ENCODE peak calls at places on chromosome 22, in seven cellular contexts. Z, Q, W, X, M, C and T are unnamed samples. For H3K4me1, the result is how much of the 10 kb centered on the place peaks cover.

GRCh38 chr22:24525416-24526037 is 29.4 kb downstream of the GUCD1 start:
- DNase-seq in X (peak), W (peak), Q (peak), Z (peak), C (peak), M (peak), T (peak)

GRCh38 chr22:24134090-24134846 is 47.0 kb upstream of the SUSD2 start:
- DNase-seq in Z (peak), Q (no peak), M (no peak), X (no peak), W (no peak), C (no peak), T (no peak)

GRCh38 chr22:19610518-19611253 is 86.5 kb upstream of the CLDN5 start:
- DNase-seq in W (no peak), C (no peak), Z (no peak), M (no peak), Q (no peak), X (no peak), T (no peak)

GRCh38 chr22:21641417-21641794 is 696 bp upstream of the SDF2L1 start:
- DNase-seq in Q (peak), X (peak), Z (peak), W (no peak), M (peak), C (no peak), T (no peak)

GRCh38 chr22:36934940-36935610 is 21.6 kb downstream of the CSF2RB start:
- DNase-seq in X (no peak), C (no peak), M (no peak), Q (no peak), W (no peak), Z (no peak), T (no peak)

GRCh38 chr22:44067901-44068300 is 43.8 kb downstream of the PARVB start:
- DNase-seq in Z (no peak), C (no peak), M (no peak), W (no peak), X (no peak), Q (no peak), T (no peak)

GRCh38 chr22:19825016-19825339 is 29.7 kb downstream of the GNB1L start:
- DNase-seq in W (no peak), M (no peak), X (no peak), C (no peak), Q (peak), Z (no peak), T (no peak)

GRCh38 chr22:30325724-30326703 is 727 bp downstream of the TBC1D10A start:
- DNase-seq in C (no peak), W (no peak), Q (peak), X (no peak), M (no peak), Z (peak), T (peak)

GRCh38 chr22:40898850-40899357 is 37.0 kb upstream of the DNAJB7 start:
- DNase-seq in M (peak), X (peak), Z (no peak), Q (no peak), W (peak), C (no peak), T (no peak)

DNA sequence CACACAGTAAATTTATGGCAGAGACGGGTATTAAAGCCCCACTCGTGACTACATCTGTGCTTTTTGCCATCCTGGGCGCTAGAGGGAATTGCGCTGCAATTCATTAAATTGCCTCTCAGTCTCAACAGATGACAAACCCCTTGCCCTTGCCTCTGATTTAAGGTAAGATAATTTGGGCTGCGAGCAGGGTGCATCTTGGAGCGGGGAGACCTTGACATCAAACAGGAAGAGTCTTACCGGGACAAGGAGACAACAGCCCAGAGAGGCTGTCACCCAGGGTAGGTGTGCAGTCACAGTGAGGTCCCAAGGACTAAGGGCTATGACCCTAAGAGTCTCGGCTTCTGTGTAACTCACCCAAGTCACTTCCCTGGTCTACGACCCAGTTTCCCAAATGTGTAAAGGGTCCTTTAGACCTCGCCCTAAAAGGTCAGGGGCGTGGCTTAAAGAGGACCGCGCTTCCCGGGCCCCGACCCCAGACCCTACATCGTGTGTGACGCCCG is 427 bp upstream of the TOM1 start:
- DNase-seq in X (no peak), Q (no peak), W (no peak), C (no peak), Z (no peak), M (no peak), T (no peak)
- TF ChIP-seq POLR2A in X (no peak), Q (no peak), W (no peak), C (no peak), Z (no peak), M (no peak), T (no peak)

DNA sequence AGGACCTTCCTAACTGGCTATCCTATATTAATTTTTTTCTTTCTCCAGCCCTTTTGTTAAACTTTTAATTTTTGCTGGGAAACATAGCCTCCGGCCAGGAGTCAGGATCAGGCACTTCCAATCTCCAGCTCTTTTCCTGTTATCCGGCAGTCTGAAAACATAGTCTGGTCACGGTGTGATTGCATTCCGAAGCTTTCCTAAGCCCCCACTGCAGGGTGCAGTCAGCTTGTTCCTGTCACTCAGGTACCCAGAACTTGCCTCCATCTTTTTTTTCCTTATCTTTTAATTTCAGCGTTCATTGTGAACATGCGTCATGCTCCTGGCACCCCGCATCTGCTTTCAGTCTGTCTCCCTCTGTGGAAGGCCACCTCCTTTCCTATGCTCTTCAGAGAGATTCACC is 59.4 kb downstream of the GRK3 start:
- DNase-seq in Q (no peak), M (no peak), Z (no peak), X (no peak), C (no peak), W (no peak), T (no peak)
- H3K27ac ChIP-seq in Q (no peak), M (no peak), Z (no peak), X (no peak), C (no peak), W (no peak), T (no peak)

DNA sequence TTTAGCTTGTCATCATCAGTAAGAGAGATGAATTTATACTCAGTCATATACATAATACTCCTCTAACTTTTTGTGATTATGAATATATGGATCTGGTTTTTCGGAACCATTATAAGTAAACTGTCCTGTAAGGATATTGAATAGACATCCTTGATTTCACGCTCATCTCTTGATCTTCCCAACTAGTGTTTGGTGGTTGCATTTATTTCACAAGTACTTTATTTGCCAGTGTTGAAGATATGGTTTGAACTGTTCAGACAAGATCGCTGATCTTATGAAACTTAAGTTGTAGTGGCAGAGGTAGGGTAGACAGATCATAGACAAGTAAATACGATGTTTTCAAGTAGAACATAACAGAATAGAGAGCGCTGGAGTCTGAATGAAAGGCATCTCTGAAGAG is 3.0 kb downstream of the FBXO7 start:
- DNase-seq in Z (no peak), W (no peak), X (no peak), Q (no peak), C (no peak), M (no peak), T (no peak)
- H3K4me1 ChIP-seq in Z (under half), W (under half), X (half or more), Q (under half), C (under half), M (under half), T (under half)

DNA sequence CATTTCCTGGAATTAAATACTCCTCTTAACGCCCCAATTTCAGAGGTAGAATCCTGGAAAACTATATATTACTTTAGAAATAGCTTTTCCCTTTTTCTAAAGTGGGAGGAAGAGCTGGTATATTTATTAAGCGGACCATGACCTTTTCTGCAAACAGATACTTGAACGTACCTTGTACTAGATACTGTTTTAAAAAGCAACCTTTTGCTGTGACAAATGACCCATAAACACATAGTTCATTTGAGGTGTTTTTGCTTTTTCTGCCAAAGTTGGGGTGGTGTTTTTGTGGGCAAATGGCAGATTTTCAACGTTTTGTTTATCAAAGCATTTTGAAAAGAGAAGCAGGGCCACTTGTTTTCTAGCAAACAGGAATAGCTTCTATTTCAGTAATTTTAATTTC is 2.2 kb downstream of the FBXO7 start:
- DNase-seq in W (no peak), X (no peak), M (no peak), Z (no peak), C (no peak), Q (no peak), T (no peak)
- TF ChIP-seq POLR2A in W (no peak), X (no peak), M (no peak), Z (no peak), C (no peak), Q (no peak), T (no peak)

GRCh38 chr22:49728566-49729271 is 99.0 kb downstream of the BRD1 start:
- DNase-seq in Z (no peak), X (no peak), C (no peak), Q (no peak), M (no peak), W (no peak), T (no peak)

GRCh38 chr22:49733631-49734030 is 94.0 kb downstream of the BRD1 start:
- DNase-seq in W (no peak), Z (no peak), M (no peak), C (no peak), Q (no peak), X (no peak), T (no peak)

GRCh38 chr22:49727881-49728563 is 99.7 kb downstream of the BRD1 start:
- DNase-seq in X (no peak), M (no peak), Q (no peak), W (no peak), Z (no peak), C (no peak), T (no peak)

GRCh38 chr22:49727191-49727880 is 100.3 kb downstream of the BRD1 start:
- DNase-seq in Z (no peak), W (no peak), Q (no peak), M (no peak), X (no peak), C (no peak), T (no peak)

GRCh38 chr22:49730656-49731055 is 97.0 kb downstream of the BRD1 start:
- DNase-seq in X (no peak), M (no peak), C (no peak), Z (no peak), W (no peak), Q (no peak), T (no peak)
- H3K27ac ChIP-seq in X (no peak), M (no peak), C (no peak), Z (no peak), W (no peak), Q (no peak), T (no peak)